ENCODE peak calls at places on chromosomes 5 and 9, in nine cellular contexts. N is stimulated activated CD4-positive, alpha-beta T cell treated with anti-CD3 and anti-CD28 coated beads, Interleukin-12 subunit alpha, Interleukin-12 subunit beta, amount 100 ng/mL, for 24 hours; G is Peyer's patch; E is HCT116; H is Right ventricle myocardium superior; U is progenitor cell of endocrine pancreas; Q is tibial artery; F is activated naive CD8-positive, alpha-beta T cell treated with anti-CD3 and anti-CD28 coated beads for 36 hours; K is fibroblast of the aortic adventitia. Y is an unnamed sample.
A peak's percentile ranks its signal among the peaks of the same experiment; 100 is the strongest.

GRCh38 chr5:59722875-59723274 is 170.7 kb downstream of the PDE4D start:
- DNase-seq in Q (no peak), H (no peak), K (no peak), E (no peak), F (no peak), U (no peak), G (no peak), N (no peak), Y (no peak)

GRCh38 chr9:137708590-137709284 is 89.9 kb downstream of the EHMT1 start:
- DNase-seq in U (no peak), G (no peak), K (no peak), H (no peak), Q (no peak), F (no peak), E (no peak), N (no peak), Y (no peak)

GRCh38 chr9:134936762-134937555 is 19.2 kb upstream of the FCN1 start:
- DNase-seq in G (no peak), E (no peak), F (no peak), N (no peak), Q (no peak), K (no peak), U (no peak), H (peak; percentile 38), Y (no peak)

GRCh38 chr9:114153761-114154596 is 1.4 kb upstream of the COL27A1 start:
- DNase-seq in F (peak; percentile 14), N (no peak), U (peak; percentile 59), Q (no peak), K (no peak), H (no peak), G (no peak), E (no peak), Y (no peak)

GRCh38 chr5:154097031-154097430 is 58.3 kb downstream of the MFAP3 start:
- DNase-seq in K (no peak), U (no peak), E (no peak), F (no peak), Q (no peak), N (no peak), G (no peak), H (no peak), Y (no peak)

GRCh38 chr5:73039082-73039481 is 81.3 kb upstream of the TMEM171 start:
- DNase-seq in E (no peak), Q (no peak), H (no peak), F (no peak), K (peak; percentile 12), U (no peak), N (no peak), G (no peak), Y (no peak)

GRCh38 chr5:124936626-124936933 is 190.1 kb upstream of the ZNF608 start:
- DNase-seq in N (no peak), G (no peak), Q (no peak), E (no peak), U (no peak), K (no peak), F (no peak), H (no peak), Y (no peak)

GRCh38 chr9:18717751-18718150 is 243.8 kb downstream of the ADAMTSL1 start:
- DNase-seq in U (no peak), F (no peak), E (no peak), G (no peak), K (peak; percentile 37), Q (no peak), N (no peak), H (no peak), Y (peak; percentile 17)

GRCh38 chr5:149837680-149838269 is 106.8 kb downstream of the PDE6A start:
- DNase-seq in G (peak; percentile 75), H (peak; percentile 58), Q (no peak), K (peak; percentile 65), U (peak; percentile 43), F (no peak), N (no peak), E (peak; percentile 54), Y (peak; percentile 57)

GRCh38 chr9:116585896-116586295 is 101.2 kb upstream of the TRIM32 start:
- DNase-seq in G (no peak), K (no peak), N (no peak), F (no peak), E (no peak), Q (no peak), U (no peak), H (no peak), Y (no peak)

GRCh38 chr5:32710335-32710858 is 724 bp upstream of the NPR3 start:
- DNase-seq in Q (no peak), K (no peak), E (no peak), U (peak; percentile 27), H (peak; percentile 48), F (peak; percentile 9), N (no peak), G (no peak), Y (peak; percentile 46)

GRCh38 chr5:39947657-39948056 is 522.9 kb upstream of the DAB2 start:
- DNase-seq in N (no peak), G (no peak), Q (no peak), U (no peak), H (no peak), E (no peak), F (no peak), K (peak; percentile 67), Y (peak; percentile 40)

GRCh38 chr5:79971156-79971555 is 19.9 kb downstream of the MTX3 start:
- DNase-seq in K (peak; percentile 45), H (no peak), N (no peak), E (no peak), Q (no peak), U (no peak), F (no peak), G (no peak), Y (peak; percentile 56)

GRCh38 chr5:79448336-79448735 is 65.6 kb downstream of the HOMER1 start:
- DNase-seq in N (no peak), H (no peak), G (no peak), F (no peak), E (no peak), Q (no peak), U (no peak), K (peak; percentile 79), Y (peak; percentile 50)

GRCh38 chr5:95284512-95285405 is at the start of gene MCTP1:
- DNase-seq in Q (no peak), F (peak; percentile 18), E (no peak), H (no peak), N (no peak), U (peak; percentile 50), K (peak; percentile 1), G (peak; percentile 50), Y (no peak)

GRCh38 chr9:75649060-75649459 is 241.4 kb upstream of the PCSK5 start:
- DNase-seq in U (no peak), G (no peak), E (no peak), N (no peak), K (no peak), Q (no peak), H (no peak), F (no peak), Y (no peak)

GRCh38 chr9:113542016-113542415 is 78.5 kb downstream of the RGS3 start:
- DNase-seq in G (no peak), U (no peak), E (no peak), Q (no peak), F (no peak), K (no peak), H (no peak), N (no peak), Y (no peak)

GRCh38 chr5:86968311-86968753 is 299.4 kb upstream of the RASA1 start:
- DNase-seq in U (no peak), G (no peak), F (no peak), K (peak; percentile 78), H (peak; percentile 50), Q (no peak), N (no peak), E (peak; percentile 54), Y (peak; percentile 47)

GRCh38 chr9:134541373-134541747 is 100.2 kb upstream of the COL5A1 start:
- DNase-seq in F (no peak), K (no peak), N (no peak), E (no peak), G (peak; percentile 32), U (no peak), Q (no peak), H (peak; percentile 8), Y (no peak)

GRCh38 chr9:124376329-124376728 is 38.9 kb downstream of the PSMB7 start:
- DNase-seq in E (no peak), U (no peak), Q (no peak), K (no peak), F (no peak), H (no peak), G (no peak), N (no peak), Y (no peak)

GRCh38 chr9:123687246-123687721 is 242.6 kb downstream of the DENND1A start:
- DNase-seq in F (no peak), H (no peak), N (no peak), E (no peak), U (no peak), K (no peak), G (no peak), Q (no peak), Y (no peak)

GRCh38 chr5:3598236-3598635 is 2.6 kb downstream of the IRX1 start:
- DNase-seq in F (no peak), H (no peak), Q (no peak), E (no peak), U (no peak), K (no peak), G (no peak), N (no peak), Y (no peak)

GRCh38 chr9:98977246-98977681 is 33.6 kb downstream of the COL15A1 start:
- DNase-seq in Q (peak; percentile 51), U (no peak), F (no peak), E (no peak), N (no peak), H (peak; percentile 83), K (no peak), G (no peak), Y (no peak)

GRCh38 chr9:37324261-37324683 is 98.2 kb upstream of the GRHPR start:
- DNase-seq in H (no peak), F (no peak), K (no peak), G (no peak), U (no peak), Q (no peak), N (no peak), E (no peak), Y (no peak)

GRCh38 chr9:37026936-37027581 is 7.0 kb downstream of the PAX5 start:
- DNase-seq in K (no peak), U (no peak), G (no peak), Q (no peak), F (no peak), H (no peak), E (no peak), N (no peak), Y (no peak)

GRCh38 chr9:109101202-109101595 is 18.5 kb downstream of the TMEM245 start:
- DNase-seq in E (no peak), H (no peak), K (peak; percentile 12), U (no peak), G (no peak), N (no peak), Q (no peak), F (no peak), Y (no peak)

GRCh38 chr5:145887976-145888574 is 15.3 kb upstream of the GRXCR2 start:
- DNase-seq in Q (no peak), K (peak; percentile 75), N (no peak), E (peak; percentile 60), F (no peak), G (peak; percentile 68), H (no peak), U (peak; percentile 21), Y (peak; percentile 58)

GRCh38 chr5:81717221-81717620 is 33.7 kb downstream of the SSBP2 start:
- DNase-seq in U (no peak), Q (no peak), H (no peak), F (no peak), E (no peak), G (no peak), N (no peak), K (peak; percentile 11), Y (no peak)

GRCh38 chr5:177378884-177379883 is 5.0 kb upstream of the SLC34A1 start:
- DNase-seq in F (no peak), N (no peak), E (no peak), K (peak; percentile 54), G (no peak), U (no peak), Q (no peak), H (no peak), Y (peak; percentile 21)

GRCh38 chr9:20551236-20551635 is 71.1 kb downstream of the MLLT3 start:
- DNase-seq in F (no peak), N (no peak), G (no peak), E (no peak), U (no peak), Q (no peak), K (no peak), H (no peak), Y (no peak)

GRCh38 chr5:40681351-40682311 is 1.9 kb downstream of the PTGER4 start:
- DNase-seq in Q (peak; percentile 42), G (peak; percentile 72), E (no peak), H (peak; percentile 71), N (no peak), K (no peak), U (no peak), F (peak; percentile 64), Y (peak; percentile 16)

Y was measured in fibroblast of gingiva.